ENCODE peak calls at places on chromosomes 1 and 21, in nine cellular contexts. I is esophagus squamous epithelium, H is GM12891, P is ovary, Z is H54, U is A549, W is K562, J is spleen, B is NB4. A is an unnamed sample.

GRCh38 chr1:40948741-40949528 is 30.6 kb upstream of the CTPS1 start:
- DNase-seq in P (no peak), J (no peak), I (no peak), H (peak), B (peak), Z (peak), W (peak), U (peak), A (peak)

GRCh38 chr1:13451399-13451965 is 41.2 kb downstream of the PRAMEF20 start:
- DNase-seq in I (no peak), W (no peak), U (no peak), P (no peak), Z (no peak), B (no peak), J (no peak), H (no peak), A (no peak)

GRCh38 chr1:2591233-2591580 is 4.6 kb downstream of the PRXL2B start:
- DNase-seq in I (no peak), Z (no peak), J (no peak), U (no peak), B (no peak), P (no peak), H (no peak), W (no peak), A (no peak)

GRCh38 chr1:118960567-118961136 is 27.5 kb downstream of the TBX15 start:
- DNase-seq in W (no peak), Z (peak), U (peak), P (no peak), I (no peak), B (no peak), J (no peak), H (no peak), A (no peak)

GRCh38 chr1:180530501-180530900 is 28.1 kb upstream of the ACBD6 start:
- DNase-seq in I (no peak), Z (peak), B (no peak), J (no peak), P (no peak), U (peak), H (no peak), W (no peak), A (no peak)

GRCh38 chr1:209881271-209882018 is 53.7 kb downstream of the UTP25 start:
- DNase-seq in J (no peak), B (no peak), Z (no peak), I (no peak), W (no peak), P (no peak), U (no peak), H (no peak), A (no peak)

GRCh38 chr1:229900220-229900619 is 166.8 kb upstream of the GALNT2 start:
- DNase-seq in B (no peak), U (no peak), J (no peak), I (no peak), P (no peak), Z (no peak), H (no peak), W (no peak), A (peak)

GRCh38 chr1:53367503-53368313 is 39.8 kb upstream of the LRP8 start:
- DNase-seq in Z (no peak), U (no peak), B (peak), I (no peak), P (peak), H (peak), J (peak), W (peak), A (no peak)

GRCh38 chr1:201023517-201023902 is at the start of gene KIF21B:
- DNase-seq in J (peak), H (peak), W (peak), U (peak), P (peak), I (peak), Z (peak), B (peak), A (peak)

GRCh38 chr1:205774277-205775014 is 836 bp downstream of the RAB29 start:
- DNase-seq in H (no peak), B (peak), Z (no peak), J (peak), W (peak), I (no peak), U (no peak), P (no peak), A (peak)

GRCh38 chr1:228511539-228512445 is 24.6 kb downstream of the RNF187 start:
- DNase-seq in P (no peak), B (no peak), W (no peak), J (peak), U (no peak), Z (no peak), I (no peak), H (no peak), A (no peak)

GRCh38 chr1:199759268-199759724 is 268.2 kb upstream of the NR5A2 start:
- DNase-seq in U (peak), Z (peak), B (no peak), P (no peak), I (no peak), W (no peak), J (no peak), H (no peak), A (no peak)

GRCh38 chr1:89548486-89548857 is 23.8 kb downstream of the LRRC8B start:
- DNase-seq in B (no peak), Z (no peak), H (no peak), W (no peak), I (no peak), J (no peak), U (no peak), P (no peak), A (no peak)

GRCh38 chr1:171841931-171842723 is 829 bp downstream of the DNM3 start:
- DNase-seq in I (no peak), J (no peak), P (peak), Z (peak), W (no peak), B (no peak), H (peak), U (no peak), A (peak)

GRCh38 chr1:30688920-30689794 is 34.2 kb downstream of the MATN1 start:
- DNase-seq in P (no peak), W (no peak), B (no peak), Z (no peak), H (no peak), J (no peak), U (no peak), I (no peak), A (no peak)

GRCh38 chr21:44742418-44743153 is 31.2 kb upstream of the TSPEAR start:
- DNase-seq in W (no peak), Z (no peak), U (peak), H (no peak), P (no peak), J (no peak), B (peak), I (no peak), A (no peak)

GRCh38 chr1:218412181-218412580 is 67.0 kb downstream of the TGFB2 start:
- DNase-seq in W (no peak), B (no peak), I (no peak), H (no peak), Z (no peak), U (no peak), P (no peak), J (no peak), A (no peak)

GRCh38 chr1:224922404-224923164 is 6.9 kb upstream of the DNAH14 start:
- DNase-seq in U (peak), J (no peak), Z (peak), B (peak), W (peak), P (peak), H (no peak), I (no peak), A (peak)

GRCh38 chr1:60280256-60280655 is 206.7 kb upstream of the C1orf87 start:
- DNase-seq in B (no peak), U (no peak), W (no peak), J (no peak), P (no peak), H (no peak), Z (no peak), I (no peak), A (no peak)

GRCh38 chr1:164577291-164577690 is 18.3 kb downstream of the PBX1 start:
- DNase-seq in I (no peak), B (no peak), P (no peak), J (no peak), H (no peak), Z (no peak), W (no peak), U (no peak), A (no peak)

GRCh38 chr1:41806472-41807155 is 112.1 kb downstream of the HIVEP3 start:
- DNase-seq in W (no peak), J (no peak), H (no peak), B (peak), U (no peak), P (no peak), I (no peak), Z (no peak), A (no peak)

GRCh38 chr1:245095903-245096302 is 58.9 kb upstream of the KIF26B start:
- DNase-seq in H (no peak), Z (no peak), I (no peak), W (no peak), U (no peak), P (no peak), B (no peak), J (no peak), A (no peak)

GRCh38 chr1:226653311-226653921 is 85.7 kb downstream of the ITPKB start:
- DNase-seq in J (peak), B (no peak), W (no peak), U (no peak), Z (no peak), P (no peak), H (no peak), I (no peak), A (no peak)

GRCh38 chr1:230317823-230318819 is 108.0 kb downstream of the PGBD5 start:
- DNase-seq in Z (no peak), J (peak), P (no peak), U (no peak), I (no peak), B (no peak), H (no peak), W (no peak), A (peak)

GRCh38 chr1:235831148-235831547 is 35.6 kb downstream of the LYST start:
- DNase-seq in P (no peak), W (no peak), H (no peak), B (peak), I (no peak), U (peak), Z (peak), J (no peak), A (no peak)

GRCh38 chr1:37755290-37755689 is 9.6 kb downstream of the EPHA10 start:
- DNase-seq in Z (peak), U (no peak), J (no peak), I (no peak), P (no peak), H (no peak), W (no peak), B (no peak), A (no peak)

GRCh38 chr1:54474500-54475235 is 68.5 kb upstream of the SSBP3 start:
- DNase-seq in W (peak), B (no peak), P (peak), H (no peak), I (no peak), U (no peak), Z (no peak), J (no peak), A (peak)

GRCh38 chr1:247639381-247639981 is 34.1 kb downstream of the OR2G3 start:
- DNase-seq in P (peak), W (peak), I (no peak), J (peak), U (no peak), Z (no peak), H (no peak), B (no peak), A (peak)

GRCh38 chr1:226608699-226609505 is 60.3 kb downstream of the STUM start:
- DNase-seq in U (peak), I (no peak), J (peak), H (peak), P (peak), Z (peak), B (peak), W (peak), A (peak)

DNA sequence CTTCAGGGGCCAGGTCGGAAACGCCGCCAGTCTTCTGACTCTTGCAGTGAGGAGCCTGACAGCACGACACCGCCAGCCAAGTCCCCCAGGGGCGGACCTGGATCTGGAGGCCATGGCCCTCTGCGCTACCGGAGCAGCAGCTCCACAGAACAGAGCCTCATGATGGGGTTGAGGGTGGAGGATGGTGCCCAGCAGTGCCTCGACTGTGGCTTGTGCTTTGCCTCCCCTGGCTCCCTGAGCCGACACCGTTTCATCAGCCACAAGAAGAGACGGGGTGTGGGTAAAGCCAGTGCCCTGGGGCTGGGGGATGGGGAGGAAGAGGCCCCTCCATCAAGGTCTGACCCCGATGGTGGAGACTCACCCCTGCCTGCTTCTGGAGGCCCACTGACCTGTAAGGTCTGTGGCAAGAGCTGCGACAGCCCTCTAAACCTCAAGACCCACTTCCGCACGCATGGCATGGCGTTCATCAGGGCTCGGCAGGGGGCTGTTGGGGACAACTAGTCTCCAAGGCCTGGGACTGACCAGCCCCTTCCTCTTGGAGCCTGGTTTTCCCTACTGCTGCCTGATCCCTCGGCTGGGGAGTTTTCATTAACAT is 8.7 kb downstream of the ZNF687 start:
- DNase-seq in U (no peak), P (no peak), J (peak), I (no peak), W (no peak), Z (no peak), B (peak), H (no peak), A (no peak)
- TF ChIP-seq POLR2A in U (no peak), P (no peak), J (no peak), I (no peak), W (peak), Z (no peak), B (no peak), H (peak), A (no peak)

GRCh38 chr1:84719477-84720274 is 29.4 kb upstream of the SSX2IP start:
- DNase-seq in U (no peak), Z (no peak), P (no peak), I (no peak), B (no peak), H (no peak), J (no peak), W (no peak), A (no peak)
- TF ChIP-seq POLR2A in U (no peak), Z (no peak), P (no peak), I (no peak), B (no peak), H (no peak), J (no peak), W (no peak), A (no peak)

GRCh38 chr1:47867447-47868347 is 129.5 kb downstream of the TRABD2B start:
- DNase-seq in H (no peak), U (no peak), I (no peak), W (no peak), Z (no peak), J (no peak), B (no peak), P (no peak), A (no peak)
- TF ChIP-seq POLR2A in H (no peak), U (no peak), I (no peak), W (no peak), Z (no peak), J (no peak), B (no peak), P (no peak), A (no peak)

DNA sequence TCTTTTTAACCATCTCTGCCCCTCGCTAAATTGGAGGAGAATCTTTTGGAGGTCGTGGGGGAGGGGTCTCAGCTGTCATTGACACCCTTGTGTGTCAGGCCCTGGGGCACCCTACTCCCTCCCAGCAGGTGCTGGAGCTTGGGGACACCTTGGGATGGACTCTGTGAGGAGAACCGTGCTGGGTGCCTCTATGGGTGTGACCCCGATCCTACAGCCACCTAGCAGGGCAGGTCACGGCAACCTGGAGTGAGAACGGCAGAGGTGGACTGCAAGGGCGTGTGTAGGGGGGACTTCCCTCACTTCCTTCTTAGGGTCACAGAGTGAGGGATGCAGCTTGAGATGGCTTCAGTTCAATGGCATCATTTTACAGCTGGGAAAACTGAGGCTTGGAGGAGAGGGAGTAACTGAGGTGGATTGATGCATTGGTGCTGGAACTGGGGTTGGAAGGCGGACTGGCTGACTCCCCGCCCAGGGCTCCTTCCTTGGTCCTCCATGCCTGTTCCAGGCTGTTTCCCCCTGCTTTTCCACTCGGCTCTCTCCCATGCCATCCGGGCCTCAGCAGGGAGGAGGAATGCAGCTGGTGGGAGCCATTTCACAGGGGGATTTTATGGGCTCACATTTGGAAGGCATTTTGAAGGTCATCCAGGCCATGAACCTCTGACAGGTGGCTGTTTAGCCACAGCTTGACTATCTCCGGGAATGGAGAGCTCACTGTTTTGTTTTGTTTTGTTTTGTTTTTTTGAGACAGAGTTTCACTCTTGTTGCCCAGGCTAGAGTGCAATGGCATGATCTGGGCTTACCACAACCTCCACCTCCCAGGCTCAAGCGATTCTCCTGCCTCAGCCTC is 18.8 kb upstream of the ARHGEF10L start:
- DNase-seq in I (no peak), W (no peak), J (no peak), P (no peak), B (no peak), U (no peak), Z (no peak), H (no peak), A (no peak)
- TF ChIP-seq POLR2A in I (no peak), W (no peak), J (no peak), P (no peak), B (no peak), U (no peak), Z (no peak), H (no peak), A (no peak)

GRCh38 chr1:11681071-11681771 is at the start of gene MAD2L2:
- DNase-seq in U (peak), Z (peak), J (peak), H (peak), P (peak), B (peak), I (no peak), W (peak), A (peak)
- TF ChIP-seq POLR2A in U (no peak), Z (peak), J (no peak), H (no peak), P (peak), B (peak), I (peak), W (peak), A (peak)

DNA sequence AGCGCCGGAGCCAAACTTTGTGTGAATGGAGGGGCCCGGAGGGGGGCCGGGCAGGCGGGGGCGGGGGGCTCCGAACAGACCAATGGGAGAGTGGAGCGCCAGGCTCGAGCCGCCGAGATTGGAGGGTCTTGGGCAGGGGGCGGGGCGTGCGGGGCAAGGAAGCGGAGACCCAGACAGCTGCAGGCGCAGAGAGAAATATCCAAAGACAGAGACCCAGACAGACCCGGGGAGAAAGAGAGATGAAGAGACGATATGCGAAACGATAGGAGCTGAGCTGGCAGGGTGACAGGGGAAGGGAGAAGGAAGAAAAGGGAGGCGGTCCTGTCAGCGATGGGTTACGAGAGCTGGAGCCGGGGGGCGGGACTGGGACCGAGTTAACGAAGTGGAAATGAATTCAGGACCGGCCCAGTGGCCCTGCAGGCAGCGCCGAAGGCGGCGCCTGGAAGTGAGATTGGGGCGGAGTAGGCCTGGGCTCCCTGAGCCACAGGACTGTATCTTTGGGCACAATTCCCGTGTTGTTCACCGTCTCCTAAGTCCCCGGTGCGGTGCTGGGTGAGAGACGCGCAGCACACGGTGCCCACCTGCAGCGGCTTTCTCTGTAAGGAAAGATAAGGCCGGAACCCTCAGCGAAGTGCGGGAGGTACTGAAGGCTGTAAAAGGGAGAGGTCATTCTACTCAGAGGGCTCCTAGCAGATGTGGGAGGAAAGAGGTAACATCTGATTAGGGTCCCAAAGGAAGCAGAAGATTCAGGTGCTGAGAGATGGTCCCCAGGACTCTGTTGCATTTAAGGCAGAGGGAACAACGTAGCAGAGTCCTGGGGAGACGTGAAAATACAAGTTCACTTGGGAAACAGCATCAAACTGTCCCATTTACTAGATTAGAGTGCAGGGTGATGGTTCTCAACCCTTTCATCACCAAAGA is 543 bp upstream of the KCNJ10 start:
- DNase-seq in W (peak), H (peak), B (peak), J (peak), Z (no peak), I (no peak), U (peak), P (peak), A (peak)
- TF ChIP-seq POLR2A in W (no peak), H (no peak), B (no peak), J (peak), Z (no peak), I (no peak), U (no peak), P (no peak), A (no peak)

DNA sequence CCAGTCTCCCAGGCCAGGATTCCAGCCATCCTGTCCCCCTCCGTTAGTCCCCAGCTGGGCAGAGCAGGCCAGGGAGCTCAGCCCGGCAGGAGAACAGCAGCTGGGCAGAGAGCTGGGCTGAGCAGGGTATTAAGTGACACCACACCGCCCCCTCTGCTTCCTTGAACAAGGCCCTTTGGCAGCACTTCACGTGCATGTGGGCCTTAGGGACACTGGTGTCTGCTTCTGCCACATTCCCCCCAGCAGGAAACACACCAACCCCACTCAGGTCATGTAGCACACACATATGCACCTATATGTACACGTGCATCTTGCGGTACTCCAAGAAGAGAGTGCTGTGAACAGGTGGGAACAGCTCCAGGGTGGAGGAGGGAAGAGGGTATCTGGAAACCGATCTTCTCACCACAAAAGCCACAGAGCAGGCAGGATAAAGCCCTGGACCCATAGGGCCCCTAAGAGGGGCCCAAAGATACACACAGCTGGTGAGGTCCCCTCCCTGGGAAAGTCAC is 4.6 kb downstream of the EPHA2 start:
- DNase-seq in Z (no peak), J (no peak), B (peak), H (no peak), W (peak), I (no peak), U (no peak), P (no peak), A (peak)
- TF ChIP-seq POLR2A in Z (no peak), J (no peak), B (no peak), H (no peak), W (no peak), I (no peak), U (no peak), P (no peak), A (no peak)

GRCh38 chr21:43278766-43279577 is 110.2 kb downstream of the CRYAA start:
- DNase-seq in I (no peak), Z (no peak), U (no peak), P (no peak), W (no peak), H (no peak), J (peak), B (peak), A (no peak)
- TF ChIP-seq POLR2A in I (no peak), Z (no peak), U (no peak), P (no peak), W (no peak), H (no peak), J (no peak), B (no peak), A (no peak)

GRCh38 chr1:28736450-28737244 is at the start of gene YTHDF2:
- DNase-seq in H (peak), W (peak), I (peak), U (peak), P (peak), Z (peak), B (peak), J (peak), A (peak)
- TF ChIP-seq POLR2A in H (peak), W (peak), I (peak), U (peak), P (peak), Z (no peak), B (peak), J (peak), A (peak)

GRCh38 chr1:203281851-203282661 is 23.3 kb upstream of the BTG2 start:
- DNase-seq in W (no peak), U (no peak), B (no peak), H (no peak), J (no peak), P (peak), Z (no peak), I (no peak), A (no peak)
- TF ChIP-seq POLR2A in W (no peak), U (no peak), B (no peak), H (no peak), J (no peak), P (no peak), Z (no peak), I (no peak), A (no peak)